ENCODE peak calls at places on chromosomes 12 and 14, in six cellular contexts. F is WTC11, V is fibroblast of lung, Z is choroid plexus epithelial cell, A is HepG2, D is AG10803. W is an unnamed sample.

GRCh38 chr12:131386167-131386521 is 324.7 kb upstream of the SFSWAP start:
- DNase-seq in A (no peak), D (no peak), V (no peak), Z (no peak), F (no peak), W (no peak)

GRCh38 chr14:91128699-91129098 is 14.8 kb downstream of the DGLUCY start:
- DNase-seq in F (no peak), V (no peak), D (no peak), A (no peak), Z (no peak), W (no peak)

GRCh38 chr14:101754893-101755292 is 6.6 kb upstream of the PPP2R5C start:
- DNase-seq in A (no peak), D (no peak), Z (no peak), V (no peak), F (no peak), W (no peak)

GRCh38 chr14:91058017-91058675 is 2.3 kb downstream of the RPS6KA5 start:
- DNase-seq in A (no peak), V (peak; percentile 29), D (peak; percentile 61), F (no peak), Z (no peak), W (no peak)

GRCh38 chr12:16348435-16349131 is 1.1 kb downstream of the MGST1 start:
- DNase-seq in A (no peak), D (peak; percentile 16), Z (peak; percentile 33), V (peak; percentile 16), F (no peak), W (no peak)

GRCh38 chr12:124733086-124733485 is 130.6 kb downstream of the SCARB1 start:
- DNase-seq in Z (no peak), D (no peak), V (no peak), A (no peak), F (no peak), W (no peak)

GRCh38 chr14:39342768-39343167 is 89.5 kb downstream of the FBXO33 start:
- DNase-seq in V (no peak), A (no peak), D (no peak), Z (peak; percentile 34), F (no peak), W (no peak)

GRCh38 chr14:67571991-67572323 is 28.1 kb downstream of the PIGH start:
- DNase-seq in F (no peak), D (no peak), A (no peak), Z (no peak), V (no peak), W (no peak)

GRCh38 chr12:101698782-101699347 is 1.4 kb downstream of the CHPT1 start:
- DNase-seq in D (no peak), Z (peak; percentile 20), A (no peak), V (peak; percentile 6), F (no peak), W (peak; percentile 37)

GRCh38 chr14:95686935-95687334 is 709 bp downstream of the TCL1B start:
- DNase-seq in Z (no peak), A (no peak), V (no peak), F (no peak), D (no peak), W (no peak)

GRCh38 chr12:4934651-4935050 is 24.9 kb downstream of the KCNA1 start:
- DNase-seq in A (no peak), D (no peak), V (peak; percentile 45), F (no peak), Z (no peak), W (no peak)

GRCh38 chr12:67710582-67710981 is 62.0 kb downstream of the DYRK2 start:
- DNase-seq in V (peak; percentile 36), D (peak; percentile 27), A (peak; percentile 67), Z (no peak), F (no peak), W (no peak)

DNA sequence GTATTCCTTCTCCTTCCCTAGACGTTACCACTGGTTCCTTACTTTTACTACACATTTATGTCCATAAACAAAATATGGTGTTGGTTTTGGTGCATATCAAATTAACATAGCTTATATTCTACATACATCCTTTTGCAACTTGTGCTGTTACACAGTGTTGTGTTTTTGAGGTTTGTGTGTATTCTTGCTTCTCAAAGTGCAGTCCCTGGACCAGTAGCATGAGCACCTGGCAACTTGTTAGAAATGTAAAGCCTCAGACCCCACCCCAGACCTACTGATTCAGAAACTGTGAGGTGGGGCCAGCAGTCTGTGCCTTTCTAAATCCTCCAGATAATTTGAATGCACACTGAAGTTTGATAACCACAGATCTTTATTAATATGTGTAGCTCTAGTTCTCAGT is 65.9 kb downstream of the RNFT2 start:
- DNase-seq in A (no peak), F (no peak), D (no peak), Z (no peak), V (no peak), W (no peak)
- TF ChIP-seq CTCF in A (no peak), F (no peak), D (no peak), Z (no peak), V (no peak), W (no peak)

GRCh38 chr12:3141339-3142321 is 64.5 kb downstream of the TSPAN9 start:
- DNase-seq in Z (no peak), F (no peak), A (no peak), V (no peak), D (no peak), W (no peak)
- TF ChIP-seq CTCF in Z (no peak), F (no peak), A (no peak), V (no peak), D (no peak), W (no peak)

DNA sequence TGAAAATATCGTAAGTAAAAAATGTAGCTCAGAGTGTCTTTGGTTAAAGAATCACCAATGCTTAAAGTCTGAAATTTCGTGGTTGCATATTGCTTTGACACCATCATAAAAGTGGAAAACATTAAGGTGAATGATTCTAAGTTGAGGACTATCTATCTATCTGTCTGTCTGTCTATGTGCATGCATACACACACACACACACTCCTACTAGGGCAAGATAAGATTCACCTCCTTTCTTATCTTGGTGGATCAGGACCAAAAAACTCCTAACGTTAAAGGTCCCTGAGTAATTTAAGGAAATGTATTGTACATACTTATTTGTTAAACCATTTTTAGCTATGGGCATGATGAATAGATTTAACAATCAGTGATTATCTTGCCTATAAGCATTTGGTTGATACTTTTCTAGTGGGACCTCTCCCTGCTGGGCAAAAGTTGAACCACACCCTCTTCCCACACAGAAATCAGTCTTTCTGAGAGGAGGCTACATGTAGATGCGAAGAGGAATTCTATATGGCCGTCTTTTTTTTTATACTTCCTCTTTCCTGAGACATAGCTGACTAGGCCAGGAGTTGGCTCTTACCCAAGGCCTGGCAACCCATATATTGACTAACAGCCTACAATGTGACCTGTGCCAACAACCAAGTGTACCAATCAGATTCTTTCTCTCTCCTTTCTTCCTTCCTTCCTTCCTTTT is 19.3 kb upstream of the LLPH start:
- DNase-seq in F (no peak), V (no peak), A (no peak), D (no peak), Z (no peak), W (peak; percentile 6)
- TF ChIP-seq CTCF in F (no peak), V (no peak), A (no peak), D (peak; percentile 19), Z (peak; percentile 35), W (peak; percentile 36)

GRCh38 chr14:26392498-26392897 is 205.3 kb downstream of the NOVA1 start:
- DNase-seq in F (no peak), Z (no peak), A (no peak), D (no peak), V (no peak), W (no peak)

GRCh38 chr14:26398616-26399015 is 199.2 kb downstream of the NOVA1 start:
- DNase-seq in A (no peak), V (peak; percentile 9), Z (no peak), F (no peak), D (no peak), W (no peak)

GRCh38 chr14:26395726-26396125 is 202.1 kb downstream of the NOVA1 start:
- DNase-seq in A (no peak), D (no peak), V (no peak), F (no peak), Z (no peak), W (no peak)

GRCh38 chr14:26389646-26390508 is 208.0 kb downstream of the NOVA1 start:
- DNase-seq in D (peak; percentile 19), Z (peak; percentile 7), F (no peak), V (peak; percentile 62), A (no peak), W (no peak)

GRCh38 chr14:26394114-26394855 is 203.5 kb downstream of the NOVA1 start:
- DNase-seq in Z (peak; percentile 48), D (peak; percentile 1), V (peak; percentile 52), A (no peak), F (no peak), W (no peak)
- TF ChIP-seq CTCF in Z (peak; percentile 52), D (no peak), V (peak; percentile 8), A (no peak), F (no peak), W (no peak)

GRCh38 chr12:65667932-65668331 is 156.4 kb upstream of the HMGA2 start:
- DNase-seq in F (no peak), D (no peak), V (no peak), Z (peak; percentile 87), A (no peak), W (no peak)

GRCh38 chr12:65672441-65672840 is 151.8 kb upstream of the HMGA2 start:
- DNase-seq in D (no peak), Z (no peak), F (no peak), V (no peak), A (no peak), W (no peak)

GRCh38 chr12:65670775-65671174 is 153.5 kb upstream of the HMGA2 start:
- DNase-seq in A (no peak), Z (no peak), D (peak; percentile 29), V (peak; percentile 85), F (no peak), W (no peak)

GRCh38 chr12:65666876-65667275 is 157.4 kb upstream of the HMGA2 start:
- DNase-seq in D (no peak), V (peak; percentile 72), Z (peak; percentile 60), A (no peak), F (no peak), W (peak; percentile 53)

GRCh38 chr12:65668981-65669695 is 155.1 kb upstream of the HMGA2 start:
- DNase-seq in Z (peak; percentile 64), A (no peak), V (peak; percentile 23), D (no peak), F (no peak), W (no peak)
- TF ChIP-seq CTCF in Z (peak; percentile 4), A (no peak), V (no peak), D (no peak), F (no peak), W (no peak)

DNA sequence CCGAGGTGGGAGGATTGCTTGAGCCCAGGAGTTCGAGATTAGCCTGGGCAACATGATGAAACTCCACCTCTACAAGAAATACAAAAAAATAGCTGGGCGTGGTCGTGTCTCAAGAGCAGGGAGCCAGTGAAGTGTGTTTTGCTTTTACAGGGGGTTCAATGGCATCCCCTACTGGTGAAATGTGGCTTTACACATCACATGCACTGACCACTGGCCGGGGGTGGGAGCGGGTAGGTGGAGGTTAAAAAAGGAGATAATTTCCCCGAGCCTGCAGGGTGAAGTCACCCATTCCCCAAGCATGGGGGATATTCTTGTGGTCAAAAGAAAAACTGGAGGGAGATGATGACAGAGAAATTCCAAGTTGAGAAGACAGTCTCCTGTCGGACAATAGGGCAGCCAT is 63.6 kb upstream of the PWP1 start:
- DNase-seq in F (peak; percentile 61), D (peak; percentile 6), A (peak; percentile 9), Z (peak; percentile 48), V (peak; percentile 37), W (peak; percentile 30)
- TF ChIP-seq CTCF in F (peak; percentile 89), D (peak; percentile 39), A (peak; percentile 57), Z (peak; percentile 65), V (peak; percentile 40), W (peak; percentile 70)